ENCODE peak calls at places on chromosomes 7 and 10, in four cellular contexts. M, U, X and T are unnamed samples.

GRCh38 chr7:133822001-133822641 is 305.0 kb upstream of the LRGUK start:
- DNase-seq in X (no peak), U (no peak), M (no peak), T (no peak)

GRCh38 chr10:79137826-79138225 is 69.1 kb downstream of the ZMIZ1 start:
- DNase-seq in U (peak), X (no peak), M (no peak), T (no peak)

GRCh38 chr7:8724080-8724718 is 290.8 kb downstream of the NXPH1 start:
- DNase-seq in X (peak), M (peak), U (peak), T (peak)

GRCh38 chr10:92826504-92826903 is 21.8 kb upstream of the EXOC6 start:
- DNase-seq in X (no peak), M (no peak), U (no peak), T (no peak)

GRCh38 chr10:110446954-110447608 is 50.6 kb upstream of the DUSP5 start:
- DNase-seq in X (no peak), U (no peak), M (peak), T (no peak)

GRCh38 chr7:96321041-96321669 is 743 bp downstream of the SLC25A13 start:
- DNase-seq in M (peak), U (peak), X (peak), T (peak)

GRCh38 chr10:78589687-78590086 is 479.1 kb upstream of the ZMIZ1 start:
- DNase-seq in X (no peak), U (no peak), M (peak), T (no peak)

GRCh38 chr10:69078311-69078710 is 9.6 kb upstream of the SRGN start:
- DNase-seq in M (no peak), U (no peak), X (no peak), T (no peak)

GRCh38 chr7:127887096-127887495 is 144.1 kb downstream of the LRRC4 start:
- DNase-seq in M (no peak), X (no peak), U (no peak), T (peak)

GRCh38 chr7:128701062-128701785 is 29.1 kb downstream of the GARIN1A start:
- DNase-seq in X (no peak), M (peak), U (no peak), T (peak)

DNA sequence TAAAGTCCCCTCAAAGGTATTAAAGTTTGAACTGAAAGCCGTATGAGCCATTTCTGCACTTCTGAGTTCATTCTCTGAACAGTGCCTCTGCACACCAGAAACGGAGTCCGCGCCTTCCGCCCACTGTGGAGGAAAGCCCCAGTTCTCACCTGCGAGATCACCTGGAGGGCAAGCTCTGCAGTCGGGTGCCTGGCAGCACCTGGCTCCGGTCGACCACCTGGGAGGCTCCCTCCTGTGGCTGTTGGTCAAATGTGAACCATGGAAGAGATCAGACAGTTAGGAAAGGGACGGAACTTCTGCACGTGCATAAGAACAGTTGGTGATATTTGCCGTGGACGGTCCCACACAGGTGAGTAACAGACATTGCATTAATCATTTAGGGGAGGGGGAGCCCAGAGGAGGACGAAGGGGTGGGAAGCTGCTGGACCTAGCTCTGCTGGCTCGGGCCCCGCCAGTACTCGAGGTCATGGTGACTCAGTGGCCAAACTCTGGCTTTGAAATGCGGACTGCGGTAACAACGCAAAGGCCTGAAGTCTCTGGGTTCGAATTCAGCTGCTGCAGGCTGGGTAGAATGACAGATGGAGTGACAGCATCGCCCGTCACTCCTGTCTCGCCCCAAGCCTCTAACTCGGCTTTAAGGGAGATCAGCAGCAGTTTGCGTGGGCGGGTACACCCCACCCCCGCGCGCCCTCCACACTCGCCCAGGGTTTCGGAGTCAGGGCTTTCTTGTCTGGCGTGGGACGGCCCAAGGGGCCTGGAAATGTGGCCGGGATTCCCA is 1.7 kb upstream of the DPYSL4 start:
- DNase-seq in U (no peak), M (no peak), X (no peak), T (peak)
- H3K4me2 ChIP-seq in U (no peak), M (no peak), X (no peak), T (peak)

GRCh38 chr7:40646717-40647116 is 511.9 kb downstream of the SUGCT start:
- DNase-seq in M (no peak), X (no peak), U (no peak), T (no peak)
- TF ChIP-seq EZH2phosphoT487 in M (no peak), X (no peak), U (no peak), T (no peak)

GRCh38 chr7:42197391-42197790 is 39.6 kb downstream of the GLI3 start:
- DNase-seq in M (no peak), X (no peak), U (no peak), T (peak)

GRCh38 chr7:42192851-42193456 is 44.1 kb downstream of the GLI3 start:
- DNase-seq in M (no peak), X (no peak), U (no peak), T (peak)

GRCh38 chr7:42192072-42192471 is 44.9 kb downstream of the GLI3 start:
- DNase-seq in M (no peak), X (no peak), U (no peak), T (no peak)

GRCh38 chr7:42194218-42194617 is 42.8 kb downstream of the GLI3 start:
- DNase-seq in M (no peak), X (no peak), U (no peak), T (no peak)

DNA sequence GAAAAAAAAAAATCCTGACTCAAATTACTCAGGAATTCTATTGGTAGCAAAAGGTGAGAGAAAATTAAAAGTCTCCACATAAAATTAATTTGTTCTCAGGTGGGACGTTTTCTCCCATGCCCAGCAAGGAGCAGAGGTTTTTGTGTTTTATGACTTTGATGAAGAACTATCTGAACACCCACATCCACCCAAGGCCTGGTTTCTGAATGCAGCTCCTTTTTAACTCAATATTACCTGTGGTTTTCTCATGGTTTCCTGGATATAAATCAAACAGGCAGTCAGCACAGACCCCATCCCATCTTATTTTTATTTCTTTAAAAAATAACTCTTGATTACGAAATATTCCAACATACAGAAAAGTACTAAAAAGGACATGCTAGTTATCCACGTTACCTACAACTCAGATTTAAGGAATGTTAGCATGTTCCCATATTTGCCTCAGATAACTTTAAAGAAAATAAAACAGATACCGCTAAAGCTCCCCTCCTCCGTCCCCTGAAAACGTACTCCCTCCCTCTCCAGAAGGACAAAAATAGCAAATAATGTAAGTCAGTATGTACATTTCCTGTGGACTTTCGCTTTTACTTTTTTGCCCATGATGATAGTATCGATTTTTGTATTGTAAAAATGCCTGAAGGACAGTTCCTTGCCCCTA is 43.4 kb downstream of the GLI3 start:
- DNase-seq in X (no peak), M (no peak), U (no peak), T (no peak)
- H3K4me2 ChIP-seq in X (no peak), M (no peak), U (no peak), T (no peak)

DNA sequence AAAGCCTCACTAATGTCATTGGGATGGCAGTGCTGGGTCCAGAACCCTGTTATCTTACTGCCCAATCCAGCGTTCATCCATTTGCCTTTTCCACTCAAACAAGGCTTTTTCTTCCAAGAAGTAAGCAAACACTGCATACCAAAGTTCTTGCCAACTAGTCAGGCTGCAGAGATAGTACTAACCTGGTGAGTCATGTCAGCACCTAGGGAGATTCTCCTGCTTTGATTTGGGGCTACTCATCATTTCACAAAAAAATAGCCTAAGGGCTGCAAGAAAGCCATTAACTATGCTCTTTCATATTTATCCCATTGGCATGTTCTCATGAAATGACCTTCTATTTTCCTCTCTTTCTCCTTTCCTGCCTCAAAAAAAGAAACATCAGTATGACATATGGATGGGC is 142.6 kb downstream of the TWIST1 start:
- DNase-seq in U (no peak), X (no peak), M (peak), T (no peak)
- TF ChIP-seq EZH2phosphoT487 in U (no peak), X (no peak), M (no peak), T (no peak)

GRCh38 chr7:116535416-116535815 is 10.6 kb downstream of the CAV1 start:
- DNase-seq in X (no peak), M (no peak), U (no peak), T (no peak)
- H3K4me2 ChIP-seq in X (peak), M (no peak), U (no peak), T (no peak)